ENCODE peak calls at places on chromosomes 4 and X, in four cellular contexts. W is H1, Y is K562, G is HCT116. C is an unnamed sample.

GRCh38 chrX:134669378-134670098 is 11.3 kb upstream of the PLAC1 start:
- DNase-seq in W (no peak), Y (no peak), G (no peak), C (no peak)

GRCh38 chrX:53729756-53730155 is 43.2 kb upstream of the HUWE1 start:
- DNase-seq in W (no peak), Y (no peak), G (no peak), C (no peak)

GRCh38 chrX:113741744-113742143 is 842.1 kb upstream of the HTR2C start:
- DNase-seq in W (no peak), Y (no peak), G (peak), C (no peak)

GRCh38 chr4:156293657-156294297 is 340.1 kb upstream of the CTSO start:
- DNase-seq in W (no peak), Y (no peak), G (no peak), C (no peak)

GRCh38 chrX:16786791-16787735 is 797 bp downstream of the TXLNG start:
- DNase-seq in W (no peak), Y (peak), G (no peak), C (no peak)

GRCh38 chr4:123299212-123299651 is 97.4 kb upstream of the SPRY1 start:
- DNase-seq in W (no peak), Y (no peak), G (no peak), C (no peak)

GRCh38 chr4:88002786-88003185 is 4.6 kb upstream of the PKD2 start:
- DNase-seq in W (no peak), Y (no peak), G (no peak), C (no peak)

GRCh38 chrX:72269671-72270251 is 7.3 kb downstream of the RPS4X start:
- DNase-seq in W (no peak), Y (no peak), G (no peak), C (no peak)

GRCh38 chr4:85720736-85721135 is 245.8 kb downstream of the ARHGAP24 start:
- DNase-seq in W (no peak), Y (no peak), G (no peak), C (no peak)

GRCh38 chrX:120795301-120795700 is 80.4 kb downstream of the CT47B1 start:
- DNase-seq in W (no peak), Y (no peak), G (no peak), C (no peak)

GRCh38 chr4:101615652-101616051 is 174.9 kb upstream of the BANK1 start:
- DNase-seq in W (no peak), Y (no peak), G (no peak), C (no peak)

GRCh38 chr4:149521611-149522010 is 294.0 kb downstream of the IQCM start:
- DNase-seq in W (no peak), Y (no peak), G (peak), C (no peak)

GRCh38 chrX:148069759-148070503 is 88.8 kb downstream of the FMR1NB start:
- DNase-seq in W (no peak), Y (no peak), G (no peak), C (peak)

GRCh38 chrX:23861215-23861896 is 46.4 kb downstream of the APOO start:
- DNase-seq in W (no peak), Y (no peak), G (no peak), C (no peak)

GRCh38 chr4:156977435-156978160 is 6.0 kb upstream of the PDGFC start:
- DNase-seq in W (no peak), Y (no peak), G (no peak), C (no peak)

GRCh38 chr4:95572304-95572991 is 23.7 kb upstream of the UNC5C start:
- DNase-seq in W (no peak), Y (no peak), G (no peak), C (no peak)

GRCh38 chrX:39242187-39242586 is 440.9 kb downstream of the MID1IP1 start:
- DNase-seq in W (no peak), Y (peak), G (peak), C (no peak)

GRCh38 chrX:53087378-53087777 is 5.2 kb downstream of the TSPYL2 start:
- DNase-seq in W (no peak), Y (no peak), G (no peak), C (no peak)

GRCh38 chrX:154004315-154004714 is 15.4 kb downstream of the IRAK1 start:
- DNase-seq in W (no peak), Y (no peak), G (no peak), C (no peak)

GRCh38 chr4:41660350-41660749 is 88.2 kb downstream of the PHOX2B start:
- DNase-seq in W (no peak), Y (no peak), G (no peak), C (no peak)
- TF ChIP-seq EGR1 in W (no peak), Y (no peak), G (no peak), C (no peak)

DNA sequence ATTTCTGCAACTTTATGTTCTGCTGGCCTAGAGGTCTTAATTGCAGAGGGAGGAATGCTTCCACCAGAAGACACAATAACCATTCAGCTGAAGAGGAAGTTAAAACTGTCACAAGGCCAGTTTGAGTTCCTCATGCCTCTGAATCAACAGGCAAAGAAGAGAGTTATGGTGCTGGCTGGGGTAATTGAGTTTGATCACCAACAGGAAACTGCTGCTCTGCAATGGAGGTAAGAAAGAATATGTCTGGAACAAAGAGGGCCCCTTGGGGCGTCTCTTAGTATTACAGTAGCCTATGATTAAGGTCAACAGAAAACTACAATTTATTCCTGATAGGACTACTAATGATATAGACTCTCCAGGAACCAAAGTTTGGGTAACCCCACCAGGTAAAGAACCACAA is 744.0 kb downstream of the FSTL5 start:
- DNase-seq in W (no peak), Y (no peak), G (no peak), C (no peak)
- TF ChIP-seq EGR1 in W (no peak), Y (no peak), G (no peak), C (no peak)

GRCh38 chrX:14698770-14699169 is 169.4 kb downstream of the GLRA2 start:
- DNase-seq in W (no peak), Y (no peak), G (no peak), C (no peak)

GRCh38 chrX:14700982-14701381 is 171.6 kb downstream of the GLRA2 start:
- DNase-seq in W (no peak), Y (no peak), G (no peak), C (no peak)

GRCh38 chrX:14702145-14702544 is 170.7 kb downstream of the FANCB start:
- DNase-seq in W (no peak), Y (no peak), G (no peak), C (no peak)

GRCh38 chrX:14694631-14695030 is 165.3 kb downstream of the GLRA2 start:
- DNase-seq in W (no peak), Y (no peak), G (no peak), C (no peak)

DNA sequence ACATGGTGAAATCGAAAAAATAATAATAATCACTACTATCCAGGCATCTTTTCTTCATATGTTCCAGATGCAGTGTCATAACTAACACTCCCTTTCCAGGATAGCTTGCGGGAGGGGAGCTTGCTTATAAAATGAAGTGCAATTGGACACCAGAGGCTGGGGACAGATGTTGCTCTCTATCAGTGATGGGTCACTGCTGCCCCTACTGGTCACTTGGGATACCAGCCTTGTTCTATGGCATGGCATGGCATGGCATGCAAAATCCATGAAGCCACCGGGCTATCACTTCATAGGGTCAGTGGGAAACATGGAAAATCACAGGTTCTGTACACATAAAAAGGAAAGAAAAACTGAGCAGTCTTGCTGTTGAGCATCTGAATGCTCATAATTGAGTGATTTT is 168.1 kb downstream of the GLRA2 start:
- DNase-seq in W (no peak), Y (peak), G (peak), C (no peak)
- TF ChIP-seq EGR1 in W (no peak), Y (no peak), G (no peak), C (no peak)

DNA sequence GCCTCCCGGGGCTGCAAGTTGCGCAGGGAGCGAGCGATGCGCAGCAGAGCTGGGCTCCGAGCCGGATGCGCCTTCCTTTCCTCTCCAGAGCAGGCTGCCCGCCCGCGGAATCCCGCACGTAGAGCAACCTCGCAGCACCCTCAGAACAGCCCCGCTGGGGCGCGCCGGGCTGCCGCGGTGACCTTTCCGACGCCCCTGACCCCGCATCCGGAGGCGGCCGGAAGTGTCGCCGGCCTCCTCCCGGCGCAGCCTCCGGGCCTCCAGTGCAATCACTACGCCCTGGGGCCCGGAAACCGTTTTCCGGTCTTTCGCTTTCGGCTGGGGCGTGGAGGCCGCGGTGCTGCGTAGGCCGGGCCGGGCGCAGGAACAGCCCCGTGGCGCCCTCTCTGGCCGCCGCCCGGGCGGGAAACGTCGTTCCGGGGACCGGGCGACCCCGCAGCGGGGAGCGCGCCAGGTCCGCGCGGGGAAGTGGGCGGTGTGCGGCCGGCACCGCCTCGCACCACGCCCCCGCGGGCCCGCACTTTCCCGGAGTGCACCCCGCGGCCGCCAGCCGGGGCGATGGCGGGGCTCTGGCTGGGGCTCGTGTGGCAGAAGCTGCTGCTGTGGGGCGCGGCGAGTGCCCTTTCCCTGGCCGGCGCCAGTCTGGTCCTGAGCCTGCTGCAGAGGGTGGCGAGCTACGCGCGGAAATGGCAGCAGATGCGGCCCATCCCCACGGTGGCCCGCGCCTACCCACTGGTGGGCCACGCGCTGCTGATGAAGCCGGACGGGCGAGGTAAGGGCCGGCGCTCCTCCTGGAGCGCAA is at the start of gene CYP4V2:
- DNase-seq in W (no peak), Y (peak), G (peak), C (peak)
- TF ChIP-seq EGR1 in W (no peak), Y (peak), G (no peak), C (peak)

DNA sequence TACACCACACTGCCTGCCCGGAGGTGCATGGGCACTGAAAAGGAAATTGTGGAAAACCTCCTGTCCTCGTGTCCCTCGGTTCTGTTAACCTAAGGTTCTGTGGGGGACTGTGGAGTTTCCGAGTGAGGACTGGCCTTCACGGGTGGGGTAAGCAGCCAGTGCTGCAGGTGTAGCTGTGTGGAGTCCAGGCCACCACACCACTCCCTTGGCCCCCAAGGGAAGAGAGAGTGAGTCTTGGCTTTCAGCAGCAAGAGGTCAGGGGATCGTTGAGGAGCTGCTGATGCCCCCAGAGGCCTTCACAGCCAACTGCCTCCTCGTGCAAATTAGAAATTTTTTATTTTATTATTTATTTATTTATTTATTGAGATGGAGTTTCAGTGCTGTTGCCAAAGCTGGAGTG is 20.4 kb downstream of the BEND4 start:
- DNase-seq in W (no peak), Y (no peak), G (no peak), C (no peak)
- TF ChIP-seq EGR1 in W (no peak), Y (no peak), G (no peak), C (no peak)

GRCh38 chrX:2499507-2499906 is 1.3 kb downstream of the DHRSX start:
- DNase-seq in W (no peak), Y (no peak), G (no peak), C (no peak)

GRCh38 chrX:2498781-2499302 is 1.9 kb downstream of the DHRSX start:
- DNase-seq in W (no peak), Y (no peak), G (no peak), C (no peak)

GRCh38 chrX:2500091-2500680 is 590 bp downstream of the DHRSX start:
- DNase-seq in W (no peak), Y (peak), G (no peak), C (no peak)

GRCh38 chrX:2500681-2501151 is at the start of the genes DHRSX and ZBED1:
- DNase-seq in W (no peak), Y (peak), G (no peak), C (no peak)

GRCh38 chrX:2497961-2498780 is 2.6 kb downstream of the DHRSX start:
- DNase-seq in W (no peak), Y (no peak), G (no peak), C (no peak)
- TF ChIP-seq EGR1 in W (no peak), Y (no peak), G (no peak), C (no peak)

DNA sequence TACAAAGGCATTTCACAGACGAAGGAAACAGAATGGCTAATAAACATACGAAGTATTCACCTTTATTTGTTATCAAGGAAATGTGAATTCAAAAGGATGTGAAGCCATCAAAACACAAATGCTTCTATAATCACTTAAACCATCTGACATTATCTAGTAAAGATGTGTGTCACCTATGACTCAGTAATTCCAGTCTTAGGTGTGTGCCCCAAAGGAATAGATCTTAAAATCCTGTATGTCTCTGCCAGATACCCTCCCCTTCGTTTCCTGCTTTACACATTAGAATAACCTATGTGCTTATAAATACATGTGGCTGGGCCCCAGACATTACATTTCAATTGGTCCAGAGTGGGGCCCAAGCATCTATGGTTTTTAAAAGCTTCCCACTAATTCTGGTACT is 41.7 kb upstream of the CEP135 start:
- DNase-seq in W (no peak), Y (no peak), G (peak), C (no peak)
- TF ChIP-seq EGR1 in W (no peak), Y (no peak), G (no peak), C (no peak)

GRCh38 chrX:37627602-37628001 is 56.1 kb downstream of the LANCL3 start:
- DNase-seq in W (no peak), Y (no peak), G (no peak), C (no peak)
- TF ChIP-seq EGR1 in W (no peak), Y (no peak), G (no peak), C (no peak)

C was measured in GM12878.